ENCODE peak calls at places on chromosomes 16 and 17, in seven cellular contexts. Z is CD8-positive, alpha-beta T cell; V is mucosa of descending colon; K is Panc1; O is left lung; H is stomach; S is omental fat pad. D is an unnamed sample.

GRCh38 chr17:21361020-21361809 is 14.9 kb upstream of the KCNJ12 start:
- DNase-seq in Z (no peak), V (no peak), K (no peak), O (peak), H (no peak), S (no peak), D (no peak)

GRCh38 chr16:63789603-63790002 is 1332.3 kb downstream of the CDH11 start:
- DNase-seq in Z (no peak), V (no peak), K (no peak), O (no peak), H (no peak), S (no peak), D (no peak)

GRCh38 chr16:87844809-87845208 is 24.5 kb downstream of the SLC7A5 start:
- DNase-seq in Z (no peak), V (no peak), K (no peak), O (no peak), H (no peak), S (no peak), D (peak)

GRCh38 chr17:66975614-66976378 is 11.3 kb downstream of the CACNG4 start:
- DNase-seq in Z (no peak), V (no peak), K (no peak), O (peak), H (peak), S (no peak), D (no peak)

GRCh38 chr17:73283841-73284282 is 22.2 kb upstream of the CPSF4L start:
- DNase-seq in Z (no peak), V (no peak), K (no peak), O (peak), H (no peak), S (no peak), D (no peak)

GRCh38 chr16:67594956-67595355 is 32.6 kb downstream of the CTCF start:
- DNase-seq in Z (no peak), V (no peak), K (no peak), O (no peak), H (no peak), S (no peak), D (no peak)

GRCh38 chr16:78628526-78628925 is 529.1 kb downstream of the WWOX start:
- DNase-seq in Z (no peak), V (no peak), K (no peak), O (no peak), H (no peak), S (no peak), D (no peak)

GRCh38 chr17:50892101-50892776 is 26.1 kb upstream of the TOB1 start:
- DNase-seq in Z (no peak), V (no peak), K (no peak), O (no peak), H (peak), S (no peak), D (no peak)

GRCh38 chr16:49343291-49343690 is 30.3 kb upstream of the C16orf78 start:
- DNase-seq in Z (no peak), V (no peak), K (no peak), O (no peak), H (no peak), S (no peak), D (no peak)

GRCh38 chr17:48543854-48544355 is 1.0 kb downstream of the HOXB2 start:
- DNase-seq in Z (no peak), V (no peak), K (no peak), O (no peak), H (no peak), S (no peak), D (no peak)

GRCh38 chr16:5560084-5560483 is 462.5 kb upstream of the EEF2KMT start:
- DNase-seq in Z (no peak), V (no peak), K (no peak), O (no peak), H (no peak), S (no peak), D (no peak)

GRCh38 chr16:14564881-14565687 is 65.0 kb downstream of the PARN start:
- DNase-seq in Z (no peak), V (no peak), K (no peak), O (no peak), H (no peak), S (no peak), D (no peak)

GRCh38 chr16:68363847-68364600 is 53.2 kb downstream of the PRMT7 start:
- DNase-seq in Z (no peak), V (no peak), K (no peak), O (no peak), H (no peak), S (no peak), D (no peak)

GRCh38 chr17:29956225-29956624 is 14.8 kb downstream of the EFCAB5 start:
- DNase-seq in Z (no peak), V (no peak), K (no peak), O (no peak), H (no peak), S (no peak), D (no peak)

GRCh38 chr16:66155933-66156332 is 210.6 kb upstream of the CDH5 start:
- DNase-seq in Z (no peak), V (no peak), K (no peak), O (no peak), H (no peak), S (no peak), D (no peak)

GRCh38 chr16:20504418-20504817 is 53.1 kb downstream of the ACSM2A start:
- DNase-seq in Z (no peak), V (no peak), K (no peak), O (peak), H (no peak), S (no peak), D (no peak)

GRCh38 chr16:53091508-53092211 is 36.9 kb downstream of the CHD9 start:
- DNase-seq in Z (no peak), V (peak), K (no peak), O (no peak), H (peak), S (no peak), D (no peak)

GRCh38 chr16:57140866-57141668 is 44.8 kb downstream of the PSME3IP1 start:
- DNase-seq in Z (no peak), V (no peak), K (no peak), O (peak), H (no peak), S (no peak), D (no peak)

GRCh38 chr16:53743149-53743566 is 39.2 kb downstream of the FTO start:
- DNase-seq in Z (no peak), V (no peak), K (no peak), O (no peak), H (no peak), S (no peak), D (no peak)

GRCh38 chr16:60392380-60392779 is 1643.9 kb downstream of the CDH8 start:
- DNase-seq in Z (no peak), V (no peak), K (no peak), O (no peak), H (no peak), S (no peak), D (no peak)

GRCh38 chr17:33228548-33228947 is 64.5 kb downstream of the ASIC2 start:
- DNase-seq in Z (no peak), V (no peak), K (no peak), O (no peak), H (no peak), S (no peak), D (no peak)

GRCh38 chr17:33952425-33952824 is 302.7 kb upstream of the CCL2 start:
- DNase-seq in Z (no peak), V (no peak), K (no peak), O (no peak), H (no peak), S (no peak), D (no peak)

GRCh38 chr16:76386784-76387183 is 109.6 kb downstream of the CNTNAP4 start:
- DNase-seq in Z (no peak), V (no peak), K (no peak), O (no peak), H (no peak), S (no peak), D (no peak)

GRCh38 chr16:3819741-3820724 is 60.5 kb downstream of the CREBBP start:
- DNase-seq in Z (no peak), V (no peak), K (peak), O (no peak), H (peak), S (no peak), D (no peak)

GRCh38 chr17:36921131-36921851 is 16.0 kb upstream of the LHX1 start:
- DNase-seq in Z (no peak), V (no peak), K (peak), O (no peak), H (peak), S (no peak), D (peak)

GRCh38 chr17:59618894-59619312 is 792 bp upstream of the CLTC start:
- DNase-seq in Z (no peak), V (no peak), K (no peak), O (no peak), H (no peak), S (no peak), D (no peak)

GRCh38 chr16:2895813-2896212 is 12.8 kb downstream of the FLYWCH2 start:
- DNase-seq in Z (no peak), V (peak), K (no peak), O (no peak), H (no peak), S (no peak), D (no peak)

GRCh38 chr17:74814453-74814852 is 38.3 kb upstream of the NAT9 start:
- DNase-seq in Z (no peak), V (no peak), K (no peak), O (peak), H (no peak), S (no peak), D (no peak)

GRCh38 chr17:64382184-64382583 is 8.5 kb downstream of the PECAM1 start:
- DNase-seq in Z (no peak), V (no peak), K (no peak), O (no peak), H (no peak), S (no peak), D (no peak)

GRCh38 chr17:80438806-80439205 is 23.8 kb downstream of the ENDOV start:
- DNase-seq in Z (no peak), V (no peak), K (no peak), O (no peak), H (no peak), S (no peak), D (no peak)

GRCh38 chr17:44793885-44794698 is 35.3 kb downstream of the ADAM11 start:
- DNase-seq in Z (no peak), V (no peak), K (no peak), O (no peak), H (no peak), S (no peak), D (no peak)
- TF ChIP-seq CTCF in Z (no peak), V (no peak), K (no peak), O (no peak), H (no peak), S (no peak), D (no peak)

GRCh38 chr17:16286009-16286946 is 67.0 kb downstream of the CENPV start:
- DNase-seq in Z (peak), V (peak), K (peak), O (peak), H (peak), S (peak), D (no peak)
- TF ChIP-seq CTCF in Z (no peak), V (peak), K (peak), O (peak), H (no peak), S (no peak), D (no peak)

DNA sequence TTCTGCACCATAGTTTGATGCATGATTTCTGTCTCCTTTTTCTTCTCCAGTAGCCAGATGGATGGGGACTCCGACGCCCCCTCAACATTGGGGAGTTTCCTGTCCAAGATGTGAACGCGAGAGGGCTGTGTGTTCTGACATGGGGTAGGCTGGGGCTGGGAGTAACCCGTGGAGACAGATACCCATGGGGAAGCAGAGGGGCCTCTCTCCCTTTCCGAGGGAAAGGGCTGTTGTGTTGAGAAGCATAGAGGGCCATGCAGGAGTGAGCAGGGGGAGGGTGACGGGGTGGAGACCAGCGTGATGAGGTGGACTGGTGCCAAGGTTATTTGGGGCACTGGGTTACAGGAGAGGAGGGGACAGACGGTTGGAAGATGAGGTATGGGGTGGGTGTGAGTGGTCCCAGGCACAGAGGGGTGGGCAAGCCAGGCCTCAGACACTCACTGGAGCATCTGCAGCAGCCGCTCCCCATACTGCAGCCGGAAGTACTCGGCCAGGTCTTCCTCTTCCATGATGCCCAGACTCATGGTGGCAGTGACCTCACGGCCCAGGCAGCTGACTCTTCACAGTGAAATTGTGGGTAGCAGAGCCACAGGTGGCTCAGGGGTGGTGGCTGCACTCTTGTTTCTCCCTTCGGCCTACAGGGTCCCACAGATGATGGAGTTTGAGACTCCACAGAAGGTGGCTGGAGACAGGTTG is 402 bp downstream of the CCDC42 start:
- DNase-seq in Z (no peak), V (no peak), K (no peak), O (no peak), H (no peak), S (no peak), D (no peak)
- TF ChIP-seq CTCF in Z (no peak), V (no peak), K (no peak), O (no peak), H (no peak), S (no peak), D (no peak)

GRCh38 chr17:4219241-4219640 is 44.5 kb downstream of the ANKFY1 start:
- DNase-seq in Z (no peak), V (no peak), K (no peak), O (no peak), H (no peak), S (no peak), D (no peak)

GRCh38 chr17:4221163-4221562 is 42.6 kb downstream of the ANKFY1 start:
- DNase-seq in Z (no peak), V (no peak), K (no peak), O (no peak), H (no peak), S (no peak), D (no peak)

GRCh38 chr17:4220655-4221054 is 43.1 kb downstream of the ANKFY1 start:
- DNase-seq in Z (no peak), V (no peak), K (no peak), O (no peak), H (no peak), S (no peak), D (no peak)

GRCh38 chr17:4221899-4222659 is 41.7 kb downstream of the ANKFY1 start:
- DNase-seq in Z (no peak), V (no peak), K (no peak), O (no peak), H (no peak), S (no peak), D (no peak)
- TF ChIP-seq CTCF in Z (no peak), V (no peak), K (no peak), O (no peak), H (no peak), S (no peak), D (no peak)

DNA sequence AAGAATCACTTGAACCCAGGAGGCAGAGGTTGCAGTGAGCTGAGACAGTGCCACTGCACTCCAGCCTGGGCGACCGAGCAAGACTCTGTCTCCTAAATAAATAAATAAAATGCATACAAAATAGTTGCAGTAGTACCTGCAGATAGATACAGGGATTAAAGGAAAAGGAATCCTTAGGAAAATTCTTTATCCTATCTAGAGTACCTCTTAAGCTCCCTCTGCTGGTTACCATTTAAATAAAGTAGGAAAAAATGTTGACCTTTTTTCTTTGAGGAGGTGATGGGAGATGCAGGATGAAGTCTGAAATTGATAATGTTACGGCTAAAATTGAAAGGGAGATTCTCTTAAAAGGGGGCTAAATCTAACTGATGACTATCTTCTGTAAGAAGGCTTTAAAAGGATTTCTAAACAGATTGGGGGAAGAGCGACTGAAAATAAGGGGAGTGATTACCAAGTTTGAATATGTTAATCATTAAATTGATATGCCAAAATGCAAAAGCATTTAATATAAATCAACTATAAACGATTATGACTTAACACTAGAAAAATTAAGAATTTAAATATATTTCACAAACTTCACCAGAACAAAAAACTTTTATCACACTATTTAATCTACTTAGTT is 29.4 kb downstream of the C16orf87 start:
- DNase-seq in Z (no peak), V (no peak), K (no peak), O (no peak), H (no peak), S (no peak), D (no peak)
- TF ChIP-seq CTCF in Z (no peak), V (no peak), K (peak), O (no peak), H (peak), S (no peak), D (peak)

GRCh38 chr17:28370744-28371103 is 617 bp upstream of the VTN start:
- DNase-seq in Z (no peak), V (no peak), K (no peak), O (no peak), H (no peak), S (no peak), D (no peak)

GRCh38 chr17:28372203-28372944 is 880 bp downstream of the SARM1 start:
- DNase-seq in Z (peak), V (no peak), K (no peak), O (peak), H (no peak), S (no peak), D (no peak)

GRCh38 chr17:28371245-28372202 is at the start of gene SARM1:
- DNase-seq in Z (peak), V (peak), K (peak), O (peak), H (peak), S (peak), D (peak)

GRCh38 chr17:28370035-28370743 is at the start of gene VTN:
- DNase-seq in Z (no peak), V (no peak), K (no peak), O (no peak), H (peak), S (no peak), D (peak)

DNA sequence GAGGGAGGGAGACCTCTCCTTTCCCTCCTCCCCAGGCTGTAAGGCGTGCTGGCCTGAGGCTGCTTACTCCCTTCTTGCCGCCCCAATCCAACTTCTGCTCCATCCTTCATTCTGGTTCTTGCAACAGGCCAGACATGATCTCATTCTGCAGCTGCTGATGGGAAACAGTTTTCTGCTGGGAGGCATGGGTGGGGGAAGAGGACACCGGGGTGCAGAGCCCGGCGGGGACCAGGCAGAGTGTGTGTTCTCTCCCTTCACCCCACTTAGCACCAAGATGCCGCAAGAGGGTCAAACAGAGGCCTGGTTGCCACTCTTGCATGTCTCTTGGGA is 1.4 kb downstream of the SARM1 start:
- DNase-seq in Z (no peak), V (no peak), K (no peak), O (no peak), H (no peak), S (no peak), D (no peak)
- TF ChIP-seq CTCF in Z (no peak), V (no peak), K (no peak), O (no peak), H (no peak), S (no peak), D (no peak)

DNA sequence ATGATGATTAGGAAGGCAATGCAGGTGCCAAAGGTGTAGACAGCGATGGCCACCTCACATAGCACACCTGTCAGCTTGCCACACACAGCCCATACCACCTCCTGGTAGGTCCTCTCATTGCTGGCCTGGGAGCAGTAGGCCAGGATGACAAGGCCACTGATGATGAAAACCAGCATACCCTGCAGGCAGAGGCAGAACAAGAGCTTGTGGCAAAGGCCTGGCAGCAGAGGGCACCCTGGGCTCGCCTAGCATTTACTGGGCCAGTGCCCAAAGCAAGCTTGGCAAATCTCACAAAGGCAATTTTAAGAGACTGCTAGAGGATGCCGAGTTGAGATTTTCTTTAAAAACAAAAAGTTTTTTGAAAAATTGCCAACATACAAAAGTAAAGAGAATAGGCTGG is 5.9 kb downstream of the SLC38A7 start:
- DNase-seq in Z (no peak), V (no peak), K (no peak), O (no peak), H (no peak), S (no peak), D (no peak)
- TF ChIP-seq CTCF in Z (no peak), V (no peak), K (no peak), O (no peak), H (no peak), S (no peak), D (peak)

GRCh38 chr17:2170023-2170422 is 115.1 kb downstream of the HIC1 start:
- DNase-seq in Z (peak), V (peak), K (no peak), O (no peak), H (no peak), S (no peak), D (no peak)
- TF ChIP-seq CTCF in Z (no peak), V (no peak), K (no peak), O (no peak), H (no peak), S (no peak), D (no peak)